ENCODE peak calls at places on chromosome 16, in seven cellular contexts. X, J, G, K, R, E and O are unnamed samples.

GRCh38 chr16:67444259-67445125 is 13.6 kb downstream of the HSD11B2 start:
- DNase-seq in G (no peak), J (no peak), E (no peak), R (no peak), X (no peak), K (no peak), O (no peak)

GRCh38 chr16:27251561-27252205 is 16.9 kb downstream of the NSMCE1 start:
- DNase-seq in X (no peak), E (no peak), G (no peak), J (no peak), R (no peak), K (no peak), O (no peak)

GRCh38 chr16:50861926-50862325 is 120.0 kb downstream of the CYLD start:
- DNase-seq in E (peak; percentile 68), J (peak; percentile 62), R (no peak), K (no peak), X (no peak), G (no peak), O (no peak)

GRCh38 chr16:642189-643049 is 791 bp downstream of the MCRIP2 start:
- DNase-seq in J (no peak), X (no peak), K (no peak), E (no peak), G (peak; percentile 35), R (no peak), O (no peak)

GRCh38 chr16:11534262-11534661 is 52.5 kb downstream of the LITAF start:
- DNase-seq in J (peak; percentile 50), R (no peak), K (no peak), E (no peak), G (no peak), X (no peak), O (no peak)

GRCh38 chr16:58339452-58339938 is 44.7 kb upstream of the PRSS54 start:
- DNase-seq in X (peak; percentile 48), G (no peak), E (no peak), K (no peak), J (peak; percentile 51), R (no peak), O (peak; percentile 54)

GRCh38 chr16:85982563-85982939 is 83.6 kb downstream of the IRF8 start:
- DNase-seq in K (no peak), X (no peak), J (no peak), E (no peak), G (no peak), R (no peak), O (no peak)

GRCh38 chr16:76665571-76666275 is 388.5 kb downstream of the CNTNAP4 start:
- DNase-seq in G (no peak), J (no peak), R (no peak), K (no peak), E (no peak), X (no peak), O (no peak)

GRCh38 chr16:65136656-65137055 is 14.8 kb upstream of the CDH11 start:
- DNase-seq in X (no peak), E (no peak), K (no peak), R (no peak), G (no peak), J (no peak), O (no peak)

GRCh38 chr16:47774661-47775060 is 313.5 kb downstream of the PHKB start:
- DNase-seq in R (no peak), G (no peak), X (no peak), K (no peak), J (peak; percentile 26), E (peak; percentile 64), O (no peak)

GRCh38 chr16:76639685-76640289 is 362.6 kb downstream of the CNTNAP4 start:
- DNase-seq in R (no peak), X (peak; percentile 12), J (peak; percentile 34), E (no peak), G (no peak), K (no peak), O (peak; percentile 20)

GRCh38 chr16:48542020-48542473 is 67.9 kb downstream of the N4BP1 start:
- DNase-seq in R (no peak), X (peak; percentile 35), G (no peak), K (no peak), J (peak; percentile 79), E (peak; percentile 37), O (no peak)

GRCh38 chr16:25210758-25211157 is 6.0 kb upstream of the AQP8 start:
- DNase-seq in G (no peak), R (no peak), E (peak; percentile 82), J (peak; percentile 39), X (no peak), K (no peak), O (no peak)

GRCh38 chr16:57092786-57093301 is 461 bp downstream of the CPNE2 start:
- DNase-seq in X (peak; percentile 72), K (peak; percentile 22), E (no peak), J (peak; percentile 26), R (no peak), G (peak; percentile 50), O (peak; percentile 49)

GRCh38 chr16:66927012-66927436 is 1.7 kb upstream of the RRAD start:
- DNase-seq in R (no peak), K (no peak), X (no peak), E (peak; percentile 95), G (no peak), J (peak; percentile 88), O (no peak)

GRCh38 chr16:4392382-4393242 is 21.0 kb downstream of the VASN start:
- DNase-seq in G (no peak), K (no peak), R (no peak), X (no peak), J (peak; percentile 83), E (no peak), O (peak; percentile 89)

GRCh38 chr16:23434380-23434779 is 18.6 kb downstream of the COG7 start:
- DNase-seq in K (no peak), R (no peak), E (no peak), G (no peak), X (peak; percentile 68), J (peak; percentile 81), O (peak; percentile 67)

GRCh38 chr16:88983157-88983556 is 6.2 kb upstream of the CBFA2T3 start:
- DNase-seq in K (no peak), J (no peak), X (no peak), G (no peak), R (no peak), E (no peak), O (no peak)

GRCh38 chr16:9013508-9013864 is 49.8 kb upstream of the USP7 start:
- DNase-seq in G (no peak), K (no peak), R (no peak), E (no peak), J (peak; percentile 6), X (no peak), O (no peak)

GRCh38 chr16:56263711-56264608 is 72.7 kb downstream of the GNAO1 start:
- DNase-seq in E (peak; percentile 36), R (no peak), X (no peak), J (no peak), K (no peak), G (no peak), O (peak; percentile 91)

GRCh38 chr16:68719993-68720489 is 17.1 kb upstream of the CDH1 start:
- DNase-seq in X (no peak), E (no peak), R (no peak), G (no peak), K (no peak), J (no peak), O (no peak)

GRCh38 chr16:5490499-5490898 is 392.9 kb upstream of the EEF2KMT start:
- DNase-seq in J (no peak), E (no peak), K (no peak), X (peak; percentile 69), R (no peak), G (peak; percentile 20), O (peak; percentile 77)